ENCODE peak calls at places on chromosomes 6 and 20, in four cellular contexts. K, Z, Q and B are unnamed samples.

GRCh38 chr6:111651185-111652034 is 45.7 kb upstream of the TRAF3IP2 start:
- DNase-seq in K (no peak), Z (no peak), Q (peak), B (no peak)

GRCh38 chr6:56851104-56851503 is 103.8 kb upstream of the BEND6 start:
- DNase-seq in K (no peak), Z (peak), Q (peak), B (peak)

GRCh38 chr20:58109918-58110635 is 118.4 kb downstream of the ANKRD60 start:
- DNase-seq in K (no peak), Z (no peak), Q (no peak), B (no peak)

GRCh38 chr20:34546751-34547181 is 11.8 kb upstream of the MAP1LC3A start:
- DNase-seq in K (no peak), Z (no peak), Q (no peak), B (no peak)

GRCh38 chr20:61589055-61589385 is 337.0 kb downstream of the CDH4 start:
- DNase-seq in K (no peak), Z (no peak), Q (peak), B (peak)

GRCh38 chr6:125815050-125815910 is 24.5 kb downstream of the NCOA7 start:
- DNase-seq in K (no peak), Z (no peak), Q (no peak), B (peak)

GRCh38 chr6:88982720-88983119 is 19.3 kb upstream of the RNGTT start:
- DNase-seq in K (no peak), Z (no peak), Q (peak), B (peak)

GRCh38 chr6:109091314-109092009 is 3.2 kb downstream of the SESN1 start:
- DNase-seq in K (no peak), Z (no peak), Q (no peak), B (no peak)

GRCh38 chr20:4227085-4227821 is 211.9 kb upstream of the RNF24 start:
- DNase-seq in K (no peak), Z (peak), Q (peak), B (peak)

GRCh38 chr6:39191236-39191930 is 37.9 kb downstream of the KCNK5 start:
- DNase-seq in K (no peak), Z (no peak), Q (no peak), B (no peak)

GRCh38 chr6:142318714-142319113 is 16.9 kb downstream of the ADGRG6 start:
- DNase-seq in K (no peak), Z (no peak), Q (no peak), B (no peak)

DNA sequence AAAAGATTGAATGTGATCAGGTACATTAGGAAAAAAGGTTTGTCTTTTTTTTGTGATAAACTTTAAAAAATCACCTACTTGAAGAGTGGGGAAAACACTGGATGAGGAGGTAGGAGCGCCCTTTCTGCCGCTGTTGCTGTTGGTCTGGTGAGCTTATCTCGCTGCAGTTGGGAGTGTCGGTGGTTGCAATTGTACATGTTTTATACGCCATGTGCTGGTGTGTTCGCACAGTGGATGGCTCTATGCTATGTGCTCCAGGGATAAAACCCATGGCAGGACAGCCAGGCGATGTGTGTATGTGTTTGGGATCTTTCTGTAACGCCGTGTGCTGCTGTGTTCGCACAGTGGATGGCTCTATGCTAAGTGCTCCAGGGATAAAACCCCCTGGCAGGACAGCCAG is 1.7 kb downstream of the SLC22A3 start:
- DNase-seq in K (no peak), Z (no peak), Q (no peak), B (no peak)
- H3K4me2 ChIP-seq in K (no peak), Z (no peak), Q (no peak), B (no peak)

DNA sequence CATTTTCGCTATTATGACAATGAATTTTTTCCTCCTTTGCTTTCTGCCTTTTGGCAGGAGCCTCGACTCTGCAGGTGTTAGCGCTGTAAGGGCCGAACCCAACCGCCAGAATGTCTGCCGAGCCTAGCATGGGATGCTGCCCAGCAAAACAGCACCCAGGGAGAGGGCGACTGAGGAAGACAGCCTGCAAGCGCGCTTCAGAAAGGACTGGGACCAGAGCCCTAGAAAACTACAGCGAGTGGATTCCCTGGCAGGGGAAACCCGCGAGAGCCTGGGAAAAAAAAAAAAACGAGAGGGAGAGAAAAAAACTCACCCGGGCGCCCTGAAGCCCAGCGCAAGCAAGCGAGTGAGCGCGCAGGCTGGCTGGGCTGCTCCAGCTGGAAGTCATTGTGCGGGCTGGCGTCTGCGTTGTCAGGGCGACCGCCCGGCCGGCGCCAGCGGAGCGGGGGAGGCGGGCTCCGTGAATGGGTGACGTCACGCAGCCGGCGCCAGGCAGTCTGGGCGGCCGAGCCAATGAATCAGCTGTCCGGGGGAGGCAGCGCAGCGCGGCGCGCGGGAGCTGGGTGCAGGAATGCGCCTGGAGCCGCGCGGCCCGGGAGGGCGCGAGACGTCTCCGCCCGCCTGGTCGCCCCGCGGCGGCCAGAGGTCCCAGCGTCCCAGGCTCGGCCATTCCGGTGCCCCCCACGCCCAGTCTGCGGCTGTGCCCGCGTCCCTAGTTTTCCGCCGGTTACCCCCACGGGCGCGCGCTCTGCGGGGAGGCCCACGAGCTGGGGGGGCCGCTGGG is 32.6 kb upstream of the ID4 start:
- DNase-seq in K (peak), Z (peak), Q (peak), B (peak)
- H2AFZ ChIP-seq in K (peak), Z (no peak), Q (peak), B (peak)

DNA sequence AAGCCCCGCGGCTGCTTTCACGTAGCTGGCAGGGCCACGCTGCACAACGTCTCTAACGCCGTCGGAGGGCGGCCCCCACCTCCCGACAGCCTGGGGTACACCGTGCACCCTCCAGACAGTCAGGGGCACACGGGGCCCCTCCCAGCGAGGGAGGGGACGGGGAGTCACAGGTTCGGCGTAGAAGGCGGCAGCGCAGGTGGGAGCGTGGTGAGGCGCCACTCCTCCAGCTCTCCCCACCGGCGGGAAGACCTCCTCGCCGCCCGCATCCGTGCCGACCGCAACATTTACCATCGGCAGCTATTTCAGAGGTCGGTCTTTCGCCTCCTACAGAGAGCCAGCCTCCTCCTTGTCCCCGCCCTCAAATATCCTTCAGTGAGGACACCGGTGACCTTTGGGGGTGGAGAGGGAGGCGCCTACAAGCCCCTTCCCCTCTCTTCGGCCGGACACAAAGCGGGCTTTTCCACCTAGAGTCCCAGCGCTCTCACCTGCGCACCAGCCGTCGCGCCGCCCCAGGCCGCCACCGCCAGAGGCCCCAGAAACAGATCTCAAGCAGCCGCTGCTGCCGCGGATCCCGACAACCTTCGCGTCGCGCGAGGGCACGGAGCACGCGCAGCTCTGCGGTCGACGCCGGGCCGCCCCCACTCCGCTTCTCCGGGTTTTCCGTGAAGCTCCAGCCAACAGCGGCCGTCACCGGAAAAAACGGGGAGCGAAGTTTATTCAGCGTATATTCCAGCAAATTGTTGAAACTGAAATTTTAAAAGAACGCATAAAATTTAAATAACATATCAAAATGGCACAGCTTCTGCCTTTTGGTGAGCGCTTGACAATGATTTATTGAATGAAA is at the start of gene MKKS:
- DNase-seq in K (peak), Z (peak), Q (peak), B (peak)
- TF ChIP-seq CTCF in K (no peak), Z (no peak), Q (no peak), B (no peak)

GRCh38 chr6:2959909-2960719 is 11.3 kb downstream of the SERPINB6 start:
- DNase-seq in K (no peak), Z (peak), Q (peak), B (peak)
- H3K4me2 ChIP-seq in K (no peak), Z (no peak), Q (peak), B (peak)

DNA sequence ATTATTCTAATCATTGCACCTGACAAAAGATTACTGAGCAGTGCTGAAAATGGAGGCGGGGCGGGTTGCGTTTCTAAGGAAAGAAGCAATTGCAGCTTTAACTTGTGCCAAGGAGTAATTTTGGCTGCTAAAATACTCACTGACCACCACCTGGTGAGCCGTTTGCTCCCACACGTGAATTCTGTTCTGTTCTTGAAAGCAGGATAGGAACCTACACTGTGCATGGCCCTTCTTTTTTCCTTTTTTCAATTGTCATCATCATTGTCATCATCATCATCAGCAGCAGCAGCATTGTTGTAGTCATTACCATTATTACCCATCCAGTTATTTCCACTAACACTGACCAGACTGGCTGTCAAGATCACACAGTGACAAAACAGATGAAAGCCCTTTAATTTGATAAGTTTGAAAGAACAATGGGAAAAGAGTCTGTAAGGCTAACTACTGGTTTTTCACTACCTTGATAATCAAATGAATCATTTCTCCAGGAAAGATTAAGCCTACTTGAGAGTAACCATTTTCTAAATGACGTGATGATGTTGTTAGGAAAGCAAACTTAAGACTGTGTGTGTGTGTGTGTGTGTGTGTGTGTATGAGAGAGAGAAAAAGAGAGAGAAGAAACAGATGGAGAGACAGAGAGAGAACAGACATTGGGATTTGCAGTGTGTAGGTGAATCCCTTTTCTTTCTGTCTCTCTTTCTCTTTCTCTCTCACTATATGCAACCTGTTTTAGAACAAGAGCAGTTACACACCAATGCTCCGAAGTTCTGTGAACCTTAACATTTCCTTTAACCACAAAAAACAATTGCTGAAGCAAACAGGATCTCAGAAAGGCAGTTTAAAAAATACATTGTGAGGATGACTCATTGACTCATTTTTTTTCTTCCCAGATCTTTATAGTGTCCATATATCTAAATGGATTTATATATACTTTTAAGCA is 3.7 kb downstream of the RIPOR2 start:
- DNase-seq in K (no peak), Z (no peak), Q (peak), B (peak)
- H2AFZ ChIP-seq in K (peak), Z (no peak), Q (no peak), B (no peak)

DNA sequence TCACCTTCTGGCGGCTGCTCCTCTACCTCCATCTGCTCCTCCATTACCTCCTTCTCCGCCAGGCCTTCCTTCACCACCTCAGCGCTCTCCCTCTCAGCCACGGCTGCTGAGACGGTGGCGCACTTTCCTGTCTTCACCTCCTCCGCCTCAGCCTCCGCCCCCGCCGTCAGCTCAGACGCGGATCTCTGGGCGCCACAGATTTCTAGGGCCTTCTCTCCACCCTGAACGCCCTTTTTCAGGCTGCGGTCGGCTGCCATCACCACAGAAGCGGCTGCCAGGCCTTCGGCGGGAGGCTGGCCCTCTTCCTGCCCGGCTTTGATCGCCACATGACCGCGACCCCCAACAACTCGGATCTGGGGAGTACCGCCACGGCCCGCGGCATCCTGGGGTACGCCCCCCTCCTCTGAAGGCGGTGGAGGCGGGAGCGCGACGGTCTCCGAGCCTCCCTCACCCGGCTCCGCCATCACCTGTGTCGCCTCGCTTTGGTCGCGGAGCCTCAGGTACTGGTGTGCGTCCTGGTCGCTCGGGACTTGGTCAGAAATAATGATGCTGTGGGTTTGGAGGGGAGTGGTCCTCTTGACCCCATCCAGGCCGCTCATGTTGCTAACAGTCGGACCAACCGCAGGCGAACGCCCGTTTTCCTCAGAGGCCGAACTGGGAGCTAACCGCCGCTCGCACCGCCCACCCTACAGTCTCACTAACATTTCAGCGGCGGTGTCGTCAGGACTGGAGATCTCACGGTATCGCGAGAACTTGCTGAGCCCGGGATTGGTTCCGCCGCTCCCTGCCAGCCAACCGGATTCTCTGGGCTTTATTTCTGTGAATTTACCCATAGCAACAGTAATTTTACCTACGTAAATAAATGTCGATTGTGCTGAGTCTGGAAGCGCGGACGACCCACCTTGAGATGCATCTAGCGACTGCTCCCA is at the start of gene TSPYL1:
- DNase-seq in K (peak), Z (peak), Q (peak), B (peak)
- TF ChIP-seq CTCF in K (peak), Z (no peak), Q (peak), B (no peak)

GRCh38 chr20:32828029-32828666 is 8.4 kb downstream of the MAPRE1 start:
- DNase-seq in K (no peak), Z (no peak), Q (peak), B (peak)
- H3K4me2 ChIP-seq in K (no peak), Z (no peak), Q (peak), B (no peak)